ENCODE peak calls at places on chromosomes 6 and 20, in five cellular contexts. One of them, this sample, is unnamed.

GRCh38 chr20:36467076-36467999 is 74.0 kb upstream of the MYL9 start:
- DNase-seq in AG10803: peak
- DNase-seq in CD8-positive, alpha-beta T cell: peak
- DNase-seq in fibroblast of the aortic adventitia: peak
- DNase-seq in heart right ventricle: peak
- DNase-seq in this sample: peak

GRCh38 chr20:9344080-9344920 is 170.1 kb upstream of the LAMP5 start:
- DNase-seq in AG10803: peak
- DNase-seq in CD8-positive, alpha-beta T cell: no peak
- DNase-seq in fibroblast of the aortic adventitia: no peak
- DNase-seq in heart right ventricle: no peak
- DNase-seq in this sample: no peak

GRCh38 chr6:50147371-50147770 is 97.6 kb upstream of the DEFB112 start:
- DNase-seq in fibroblast of the aortic adventitia: no peak
- DNase-seq in CD8-positive, alpha-beta T cell: no peak
- DNase-seq in heart right ventricle: no peak
- DNase-seq in AG10803: no peak
- DNase-seq in this sample: no peak

GRCh38 chr20:32356935-32357868 is 929 bp upstream of the ASXL1 start:
- DNase-seq in heart right ventricle: no peak
- DNase-seq in fibroblast of the aortic adventitia: peak
- DNase-seq in AG10803: peak
- DNase-seq in CD8-positive, alpha-beta T cell: peak
- DNase-seq in this sample: no peak

GRCh38 chr20:5448449-5449118 is 131.8 kb upstream of the PROKR2 start:
- DNase-seq in CD8-positive, alpha-beta T cell: peak
- DNase-seq in AG10803: peak
- DNase-seq in heart right ventricle: no peak
- DNase-seq in fibroblast of the aortic adventitia: peak
- DNase-seq in this sample: no peak

GRCh38 chr6:142693446-142693845 is 251.5 kb downstream of the HIVEP2 start:
- DNase-seq in heart right ventricle: no peak
- DNase-seq in CD8-positive, alpha-beta T cell: no peak
- DNase-seq in fibroblast of the aortic adventitia: peak
- DNase-seq in AG10803: peak
- DNase-seq in this sample: no peak

GRCh38 chr20:53331151-53331973 is 262.3 kb downstream of the ZNF217 start:
- DNase-seq in heart right ventricle: no peak
- DNase-seq in AG10803: peak
- DNase-seq in fibroblast of the aortic adventitia: peak
- DNase-seq in CD8-positive, alpha-beta T cell: no peak
- DNase-seq in this sample: no peak

GRCh38 chr6:101401792-101402617 is 8.5 kb downstream of the GRIK2 start:
- DNase-seq in CD8-positive, alpha-beta T cell: no peak
- DNase-seq in fibroblast of the aortic adventitia: no peak
- DNase-seq in AG10803: peak
- DNase-seq in heart right ventricle: peak
- DNase-seq in this sample: no peak

GRCh38 chr6:139380168-139380567 is 5.7 kb upstream of the CITED2 start:
- DNase-seq in AG10803: no peak
- DNase-seq in CD8-positive, alpha-beta T cell: no peak
- DNase-seq in fibroblast of the aortic adventitia: no peak
- DNase-seq in heart right ventricle: no peak
- DNase-seq in this sample: no peak

GRCh38 chr6:115982453-115982852 is 78.2 kb downstream of the FRK start:
- DNase-seq in heart right ventricle: no peak
- DNase-seq in CD8-positive, alpha-beta T cell: no peak
- DNase-seq in fibroblast of the aortic adventitia: no peak
- DNase-seq in AG10803: no peak
- DNase-seq in this sample: no peak

GRCh38 chr6:142378138-142378875 is 76.5 kb downstream of the ADGRG6 start:
- DNase-seq in AG10803: peak
- DNase-seq in heart right ventricle: no peak
- DNase-seq in CD8-positive, alpha-beta T cell: no peak
- DNase-seq in fibroblast of the aortic adventitia: peak
- DNase-seq in this sample: peak

GRCh38 chr20:59371429-59371828 is 71.0 kb downstream of the EDN3 start:
- DNase-seq in fibroblast of the aortic adventitia: no peak
- DNase-seq in AG10803: no peak
- DNase-seq in heart right ventricle: no peak
- DNase-seq in CD8-positive, alpha-beta T cell: no peak
- DNase-seq in this sample: no peak

GRCh38 chr6:132830236-132830799 is 15.9 kb downstream of the RPS12 start:
- DNase-seq in AG10803: peak
- DNase-seq in fibroblast of the aortic adventitia: peak
- DNase-seq in CD8-positive, alpha-beta T cell: no peak
- DNase-seq in heart right ventricle: no peak
- DNase-seq in this sample: no peak

GRCh38 chr6:36906539-36906938 is 20.8 kb downstream of the C6orf89 start:
- DNase-seq in heart right ventricle: peak
- DNase-seq in CD8-positive, alpha-beta T cell: no peak
- DNase-seq in AG10803: no peak
- DNase-seq in fibroblast of the aortic adventitia: peak
- DNase-seq in this sample: peak

GRCh38 chr6:10565913-10566312 is 44.8 kb downstream of the GCNT2 start:
- DNase-seq in CD8-positive, alpha-beta T cell: no peak
- DNase-seq in AG10803: no peak
- DNase-seq in heart right ventricle: no peak
- DNase-seq in fibroblast of the aortic adventitia: no peak
- DNase-seq in this sample: no peak

GRCh38 chr6:157325069-157325805 is 1.9 kb upstream of the TMEM242 start:
- DNase-seq in CD8-positive, alpha-beta T cell: no peak
- DNase-seq in fibroblast of the aortic adventitia: peak
- DNase-seq in heart right ventricle: no peak
- DNase-seq in AG10803: no peak
- DNase-seq in this sample: no peak

GRCh38 chr6:144151010-144151727 is 852 bp downstream of the STX11 start:
- DNase-seq in AG10803: no peak
- DNase-seq in fibroblast of the aortic adventitia: peak
- DNase-seq in heart right ventricle: no peak
- DNase-seq in CD8-positive, alpha-beta T cell: peak
- DNase-seq in this sample: no peak

GRCh38 chr6:121376411-121376810 is 42.1 kb upstream of the TBC1D32 start:
- DNase-seq in heart right ventricle: no peak
- DNase-seq in CD8-positive, alpha-beta T cell: no peak
- DNase-seq in AG10803: no peak
- DNase-seq in fibroblast of the aortic adventitia: no peak
- DNase-seq in this sample: no peak

GRCh38 chr6:7438011-7438410 is 48.4 kb downstream of the RIOK1 start:
- DNase-seq in AG10803: peak
- DNase-seq in CD8-positive, alpha-beta T cell: no peak
- DNase-seq in fibroblast of the aortic adventitia: no peak
- DNase-seq in heart right ventricle: no peak
- DNase-seq in this sample: no peak

GRCh38 chr20:64145458-64146300 is 18.6 kb upstream of the MYT1 start:
- DNase-seq in CD8-positive, alpha-beta T cell: no peak
- DNase-seq in fibroblast of the aortic adventitia: no peak
- DNase-seq in AG10803: no peak
- DNase-seq in heart right ventricle: no peak
- DNase-seq in this sample: no peak

GRCh38 chr6:169499728-169500265 is 202.0 kb downstream of the WDR27 start:
- DNase-seq in CD8-positive, alpha-beta T cell: no peak
- DNase-seq in heart right ventricle: no peak
- DNase-seq in fibroblast of the aortic adventitia: peak
- DNase-seq in AG10803: no peak
- DNase-seq in this sample: no peak

DNA sequence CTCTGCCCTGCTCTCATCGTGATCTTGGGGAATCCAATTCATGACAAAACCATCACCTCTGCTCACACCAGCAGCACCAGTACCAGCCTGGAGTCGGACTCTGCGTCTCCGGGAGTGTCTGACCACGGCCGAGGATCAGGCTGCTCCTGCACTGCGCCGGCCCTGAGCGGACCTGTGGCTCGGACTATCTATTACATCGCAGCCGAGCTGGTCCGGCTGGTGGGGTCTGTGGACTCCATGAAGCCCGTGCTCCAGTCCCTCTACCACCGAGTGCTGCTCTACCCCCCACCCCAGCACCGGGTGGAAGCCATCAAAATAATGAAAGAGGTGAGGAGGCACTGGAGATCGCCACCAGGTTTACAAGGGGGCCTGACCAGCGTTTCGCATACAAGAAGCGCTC is 37.2 kb upstream of the PBOV1 start:
- DNase-seq in AG10803: no peak
- DNase-seq in fibroblast of the aortic adventitia: no peak
- DNase-seq in heart right ventricle: no peak
- DNase-seq in CD8-positive, alpha-beta T cell: no peak
- DNase-seq in this sample: no peak
- H3K4me3 ChIP-seq in AG10803: no peak
- H3K4me3 ChIP-seq in fibroblast of the aortic adventitia: no peak
- H3K4me3 ChIP-seq in heart right ventricle: no peak
- H3K4me3 ChIP-seq in CD8-positive, alpha-beta T cell: no peak
- H3K4me3 ChIP-seq in this sample: no peak

DNA sequence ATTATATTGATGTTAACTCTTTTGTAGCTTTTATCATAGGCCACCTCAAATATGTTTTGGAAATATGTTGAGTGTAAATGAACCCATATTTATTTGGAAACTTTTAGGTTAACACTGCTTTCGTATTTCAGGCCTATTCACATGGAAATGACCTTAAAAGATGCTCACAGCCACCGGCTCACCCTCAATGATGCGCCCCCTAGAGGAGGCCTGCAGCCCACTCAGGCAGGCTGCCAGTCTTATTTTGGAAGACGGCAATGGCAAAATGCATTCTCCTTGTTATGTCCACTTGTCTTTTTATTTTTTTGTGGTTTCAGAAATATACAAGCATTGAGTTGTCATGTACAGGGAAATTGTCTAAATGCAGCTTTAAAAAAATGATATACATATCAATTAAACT is 869.7 kb downstream of the PHF3 start:
- DNase-seq in AG10803: no peak
- DNase-seq in fibroblast of the aortic adventitia: no peak
- DNase-seq in CD8-positive, alpha-beta T cell: no peak
- DNase-seq in heart right ventricle: no peak
- DNase-seq in this sample: no peak
- TF ChIP-seq CTCF in AG10803: peak
- TF ChIP-seq CTCF in fibroblast of the aortic adventitia: peak
- TF ChIP-seq CTCF in CD8-positive, alpha-beta T cell: no peak
- TF ChIP-seq CTCF in heart right ventricle: peak
- TF ChIP-seq CTCF in this sample: peak

GRCh38 chr20:34084227-34084923 is 27.7 kb downstream of the EIF2S2 start:
- DNase-seq in AG10803: no peak
- DNase-seq in CD8-positive, alpha-beta T cell: no peak
- DNase-seq in fibroblast of the aortic adventitia: no peak
- DNase-seq in heart right ventricle: no peak
- DNase-seq in this sample: no peak
- H3K4me3 ChIP-seq in AG10803: no peak
- H3K4me3 ChIP-seq in CD8-positive, alpha-beta T cell: no peak
- H3K4me3 ChIP-seq in fibroblast of the aortic adventitia: no peak
- H3K4me3 ChIP-seq in heart right ventricle: no peak
- H3K4me3 ChIP-seq in this sample: no peak

GRCh38 chr6:89369009-89369408 is 16.5 kb upstream of the UBE2J1 start:
- DNase-seq in fibroblast of the aortic adventitia: peak
- DNase-seq in CD8-positive, alpha-beta T cell: no peak
- DNase-seq in AG10803: peak
- DNase-seq in heart right ventricle: peak
- DNase-seq in this sample: peak
- TF ChIP-seq CTCF in fibroblast of the aortic adventitia: peak
- TF ChIP-seq CTCF in CD8-positive, alpha-beta T cell: no peak
- TF ChIP-seq CTCF in AG10803: peak
- TF ChIP-seq CTCF in heart right ventricle: peak
- TF ChIP-seq CTCF in this sample: peak

GRCh38 chr6:93420163-93420806 is 926 bp upstream of the EPHA7 start:
- DNase-seq in fibroblast of the aortic adventitia: no peak
- DNase-seq in heart right ventricle: no peak
- DNase-seq in AG10803: no peak
- DNase-seq in CD8-positive, alpha-beta T cell: no peak
- DNase-seq in this sample: no peak
- H3K4me3 ChIP-seq in fibroblast of the aortic adventitia: peak
- H3K4me3 ChIP-seq in heart right ventricle: peak
- H3K4me3 ChIP-seq in AG10803: no peak
- H3K4me3 ChIP-seq in CD8-positive, alpha-beta T cell: peak
- H3K4me3 ChIP-seq in this sample: peak

GRCh38 chr20:43840382-43841070 is 74.1 kb upstream of the TOX2 start:
- DNase-seq in AG10803: no peak
- DNase-seq in heart right ventricle: no peak
- DNase-seq in CD8-positive, alpha-beta T cell: no peak
- DNase-seq in fibroblast of the aortic adventitia: peak
- DNase-seq in this sample: no peak
- TF ChIP-seq CTCF in AG10803: peak
- TF ChIP-seq CTCF in heart right ventricle: peak
- TF ChIP-seq CTCF in CD8-positive, alpha-beta T cell: peak
- TF ChIP-seq CTCF in fibroblast of the aortic adventitia: peak
- TF ChIP-seq CTCF in this sample: peak

DNA sequence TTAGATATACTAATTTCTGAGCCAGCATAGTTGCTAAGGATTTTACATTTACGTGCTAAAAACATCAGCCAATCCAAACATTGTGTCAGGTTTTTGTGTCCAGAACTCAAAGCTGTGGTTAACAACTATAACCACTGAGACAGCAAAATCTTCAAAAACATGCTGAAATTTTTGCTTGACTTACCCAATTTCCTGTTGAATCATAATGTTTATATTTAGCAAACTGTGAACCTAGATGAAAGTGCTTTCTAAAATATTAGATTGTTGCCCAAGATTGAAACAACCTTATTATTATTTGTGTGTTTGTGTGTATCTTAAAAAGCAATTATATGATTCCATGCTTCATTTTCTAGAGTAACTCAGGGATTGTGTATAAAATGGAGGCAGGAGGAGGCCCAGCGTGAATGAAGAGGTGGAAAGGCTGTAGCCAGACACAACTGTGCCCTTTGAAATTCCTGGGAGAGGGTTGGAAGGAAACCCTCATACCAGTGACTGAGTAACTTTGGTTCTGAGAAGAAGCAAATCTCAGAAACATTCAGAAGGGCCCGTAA is 48.0 kb downstream of the ARMC2 start:
- DNase-seq in AG10803: peak
- DNase-seq in CD8-positive, alpha-beta T cell: no peak
- DNase-seq in heart right ventricle: no peak
- DNase-seq in fibroblast of the aortic adventitia: peak
- DNase-seq in this sample: no peak
- H3K4me3 ChIP-seq in AG10803: no peak
- H3K4me3 ChIP-seq in CD8-positive, alpha-beta T cell: no peak
- H3K4me3 ChIP-seq in heart right ventricle: no peak
- H3K4me3 ChIP-seq in fibroblast of the aortic adventitia: no peak
- H3K4me3 ChIP-seq in this sample: no peak